ENCODE peak calls at places on chromosome 6, in five cellular contexts. One of them, this sample, is unnamed.

GRCh38 chr6:53335224-53335994 is 13.3 kb downstream of the ELOVL5 start:
- DNase-seq in dorsolateral prefrontal cortex: no peak
- DNase-seq in aorta: no peak
- DNase-seq in heart left ventricle: no peak
- DNase-seq in tibial artery: no peak
- DNase-seq in this sample: no peak

GRCh38 chr6:28633445-28634215 is 107.9 kb downstream of the GPX5 start:
- DNase-seq in heart left ventricle: no peak
- DNase-seq in dorsolateral prefrontal cortex: no peak
- DNase-seq in tibial artery: no peak
- DNase-seq in aorta: no peak
- DNase-seq in this sample: no peak

GRCh38 chr6:149965191-149966020 is 1.7 kb downstream of the ULBP1 start:
- DNase-seq in tibial artery: no peak
- DNase-seq in heart left ventricle: peak; percentile 69
- DNase-seq in dorsolateral prefrontal cortex: no peak
- DNase-seq in aorta: no peak
- DNase-seq in this sample: no peak

GRCh38 chr6:105911106-105911629 is 175.0 kb upstream of the PRDM1 start:
- DNase-seq in heart left ventricle: no peak
- DNase-seq in tibial artery: no peak
- DNase-seq in aorta: no peak
- DNase-seq in dorsolateral prefrontal cortex: no peak
- DNase-seq in this sample: no peak

GRCh38 chr6:79421707-79422484 is 115.3 kb downstream of the LCA5 start:
- DNase-seq in tibial artery: no peak
- DNase-seq in heart left ventricle: no peak
- DNase-seq in dorsolateral prefrontal cortex: no peak
- DNase-seq in aorta: no peak
- DNase-seq in this sample: peak; percentile 17

GRCh38 chr6:134675110-134676038 is 274.5 kb downstream of the ALDH8A1 start:
- DNase-seq in dorsolateral prefrontal cortex: no peak
- DNase-seq in tibial artery: no peak
- DNase-seq in heart left ventricle: no peak
- DNase-seq in aorta: no peak
- DNase-seq in this sample: no peak

GRCh38 chr6:12348530-12349511 is 58.7 kb downstream of the EDN1 start:
- DNase-seq in tibial artery: no peak
- DNase-seq in dorsolateral prefrontal cortex: no peak
- DNase-seq in aorta: no peak
- DNase-seq in heart left ventricle: no peak
- DNase-seq in this sample: no peak

GRCh38 chr6:142851601-142852000 is 93.4 kb downstream of the HIVEP2 start:
- DNase-seq in heart left ventricle: no peak
- DNase-seq in tibial artery: no peak
- DNase-seq in aorta: no peak
- DNase-seq in dorsolateral prefrontal cortex: no peak
- DNase-seq in this sample: no peak

GRCh38 chr6:150191809-150192208 is 49.0 kb downstream of the PPP1R14C start:
- DNase-seq in heart left ventricle: no peak
- DNase-seq in aorta: peak; percentile 11
- DNase-seq in dorsolateral prefrontal cortex: no peak
- DNase-seq in tibial artery: no peak
- DNase-seq in this sample: no peak

GRCh38 chr6:150272264-150272975 is 96.4 kb upstream of the IYD start:
- DNase-seq in tibial artery: no peak
- DNase-seq in aorta: no peak
- DNase-seq in dorsolateral prefrontal cortex: no peak
- DNase-seq in heart left ventricle: no peak
- DNase-seq in this sample: no peak

GRCh38 chr6:111605100-111605748 is 454 bp downstream of the TRAF3IP2 start:
- DNase-seq in heart left ventricle: peak; percentile 83
- DNase-seq in dorsolateral prefrontal cortex: no peak
- DNase-seq in aorta: peak; percentile 91
- DNase-seq in tibial artery: peak; percentile 81
- DNase-seq in this sample: peak; percentile 39